ENCODE peak calls at places on chromosomes 1 and 21, in seven cellular contexts. M, F, P, W, E, C and D are unnamed samples.

GRCh38 chr1:24664507-24665033 is 21.5 kb downstream of the SRRM1 start:
- DNase-seq in M (no peak), F (no peak), P (no peak), W (no peak), E (peak; percentile 60), C (no peak), D (no peak)

GRCh38 chr1:28716336-28716735 is 20.4 kb upstream of the YTHDF2 start:
- DNase-seq in M (no peak), F (no peak), P (no peak), W (no peak), E (no peak), C (no peak), D (no peak)

GRCh38 chr1:22889213-22889827 is 83.3 kb downstream of the LACTBL1 start:
- DNase-seq in M (no peak), F (peak; percentile 57), P (no peak), W (no peak), E (peak; percentile 45), C (no peak), D (peak; percentile 41)

GRCh38 chr1:24742090-24742938 is 2.9 kb upstream of the CLIC4 start:
- DNase-seq in M (no peak), F (peak; percentile 63), P (no peak), W (peak; percentile 39), E (peak; percentile 96), C (peak; percentile 14), D (no peak)

GRCh38 chr1:78339490-78339889 is 151.3 kb upstream of the PTGFR start:
- DNase-seq in M (no peak), F (peak; percentile 59), P (no peak), W (no peak), E (peak; percentile 10), C (no peak), D (no peak)

GRCh38 chr1:167950569-167950968 is 13.7 kb upstream of the MPC2 start:
- DNase-seq in M (no peak), F (no peak), P (no peak), W (no peak), E (peak; percentile 4), C (no peak), D (no peak)

GRCh38 chr1:150765229-150765976 is at the start of gene CTSS:
- DNase-seq in M (no peak), F (peak; percentile 17), P (no peak), W (no peak), E (peak; percentile 19), C (no peak), D (peak; percentile 89)

GRCh38 chr21:32475162-32475812 is 62.8 kb downstream of the EVA1C start:
- DNase-seq in M (no peak), F (peak; percentile 41), P (no peak), W (no peak), E (peak; percentile 98), C (no peak), D (no peak)

GRCh38 chr1:147334292-147334691 is 91.8 kb downstream of the CHD1L start:
- DNase-seq in M (no peak), F (no peak), P (no peak), W (no peak), E (no peak), C (no peak), D (no peak)

GRCh38 chr1:248810000-248810726 is 15.6 kb downstream of the SH3BP5L start:
- DNase-seq in M (no peak), F (no peak), P (no peak), W (no peak), E (no peak), C (no peak), D (no peak)

GRCh38 chr21:26593800-26594199 is 20.7 kb upstream of the CYYR1 start:
- DNase-seq in M (no peak), F (no peak), P (no peak), W (no peak), E (no peak), C (no peak), D (no peak)

GRCh38 chr1:149884433-149885363 is 14.7 kb upstream of the BOLA1 start:
- DNase-seq in M (no peak), F (peak; percentile 39), P (no peak), W (no peak), E (peak; percentile 22), C (no peak), D (peak; percentile 74)

GRCh38 chr1:172883387-172883791 is 167.4 kb downstream of the TNFSF18 start:
- DNase-seq in M (no peak), F (no peak), P (no peak), W (no peak), E (no peak), C (no peak), D (peak; percentile 56)

GRCh38 chr1:26160527-26161407 is 1.9 kb downstream of the FAM110D start:
- DNase-seq in M (no peak), F (no peak), P (no peak), W (no peak), E (no peak), C (no peak), D (no peak)

GRCh38 chr1:26159113-26160039 is 497 bp downstream of the FAM110D start:
- DNase-seq in M (peak; percentile 63), F (no peak), P (no peak), W (peak; percentile 31), E (no peak), C (no peak), D (no peak)

GRCh38 chr1:26163684-26164035 is 4.8 kb downstream of the FAM110D start:
- DNase-seq in M (no peak), F (no peak), P (no peak), W (no peak), E (no peak), C (no peak), D (no peak)

GRCh38 chr1:26162220-26162703 is 3.4 kb downstream of the FAM110D start:
- DNase-seq in M (no peak), F (no peak), P (no peak), W (no peak), E (no peak), C (no peak), D (no peak)

GRCh38 chr1:26161408-26162219 is 2.7 kb downstream of the FAM110D start:
- DNase-seq in M (peak; percentile 74), F (peak; percentile 33), P (no peak), W (peak; percentile 77), E (peak; percentile 45), C (peak; percentile 70), D (no peak)
- TF ChIP-seq CTCF in M (peak; percentile 47), F (peak; percentile 2), P (no peak), W (no peak), E (no peak), C (no peak), D (no peak)

GRCh38 chr1:15342568-15342967 is 67.1 kb upstream of the EFHD2 start:
- DNase-seq in M (no peak), F (no peak), P (no peak), W (no peak), E (no peak), C (no peak), D (no peak)

GRCh38 chr1:15343729-15344128 is 66.0 kb upstream of the EFHD2 start:
- DNase-seq in M (peak; percentile 71), F (peak; percentile 51), P (no peak), W (peak; percentile 89), E (peak; percentile 42), C (peak; percentile 48), D (no peak)

GRCh38 chr1:15343099-15343498 is 66.6 kb upstream of the EFHD2 start:
- DNase-seq in M (no peak), F (no peak), P (no peak), W (no peak), E (no peak), C (peak; percentile 36), D (no peak)

GRCh38 chr1:15341228-15341627 is 68.5 kb upstream of the EFHD2 start:
- DNase-seq in M (no peak), F (no peak), P (no peak), W (no peak), E (no peak), C (no peak), D (no peak)

GRCh38 chr1:15341634-15342375 is 67.9 kb upstream of the EFHD2 start:
- DNase-seq in M (no peak), F (peak; percentile 72), P (no peak), W (no peak), E (peak; percentile 90), C (no peak), D (peak; percentile 79)
- H3K4me3 ChIP-seq in M (no peak overlapping the region), F (no peak overlapping the region), P (no peak overlapping the region), W (no peak overlapping the region), E (peak overlapping the region; percentile 36), C (no peak overlapping the region), D (no peak overlapping the region)

DNA sequence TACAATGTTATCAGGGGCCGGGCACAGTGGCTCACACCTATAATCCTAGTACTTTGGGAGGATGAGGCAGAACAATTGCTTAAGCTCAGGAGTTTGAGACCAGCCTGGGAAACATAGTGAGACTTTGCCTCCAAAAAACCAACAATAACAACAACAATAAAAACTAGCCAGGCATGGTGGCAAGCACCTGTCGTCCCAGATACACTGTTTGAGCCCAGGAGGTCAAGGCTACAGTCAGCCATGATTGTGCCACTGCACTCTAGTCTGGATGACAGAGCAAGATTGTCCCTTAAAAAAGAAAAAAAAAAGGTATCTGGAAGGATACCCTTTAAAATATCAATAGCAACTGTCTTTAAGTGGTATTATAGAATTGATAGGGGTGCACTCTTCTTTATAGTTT is 16.1 kb downstream of the SORT1 start:
- DNase-seq in M (no peak), F (no peak), P (no peak), W (no peak), E (no peak), C (no peak), D (no peak)
- TF ChIP-seq CTCF in M (no peak), F (no peak), P (no peak), W (no peak), E (no peak), C (no peak), D (no peak)

DNA sequence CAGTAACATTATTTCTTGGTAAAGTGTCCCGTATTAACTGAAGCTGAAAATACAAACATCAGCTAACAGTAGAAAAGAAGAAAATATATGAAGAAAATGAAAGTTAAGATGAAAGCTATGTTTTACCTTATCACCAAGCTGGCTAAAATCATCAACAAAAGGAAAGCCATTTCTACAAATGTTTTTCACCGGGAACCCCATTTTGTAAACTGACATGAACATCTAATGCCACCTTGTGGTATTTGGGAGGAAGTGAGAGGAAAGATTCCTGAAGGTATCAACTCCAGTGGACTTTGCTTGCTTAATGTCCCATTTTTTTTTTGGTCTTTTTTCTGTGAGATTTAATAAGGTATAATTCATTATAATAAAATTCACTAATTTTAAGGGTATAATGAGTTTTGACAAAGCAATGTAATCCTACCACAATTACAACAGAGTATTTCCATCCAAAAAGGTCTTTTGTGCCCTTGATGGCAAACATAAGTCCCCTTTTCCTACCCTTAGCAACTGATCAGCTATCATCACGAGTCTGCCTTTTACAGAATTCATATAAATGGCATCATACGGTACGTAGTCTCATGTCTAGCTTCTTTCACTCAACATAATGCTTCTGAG is 7.7 kb downstream of the SDHB start:
- DNase-seq in M (no peak), F (peak; percentile 74), P (no peak), W (no peak), E (peak; percentile 77), C (no peak), D (peak; percentile 52)
- H3K4me3 ChIP-seq in M (peak overlapping the region; percentile 46), F (no peak overlapping the region), P (no peak overlapping the region), W (peak overlapping the region; percentile 1), E (peak overlapping the region; percentile 47), C (peak overlapping the region; percentile 37), D (no peak overlapping the region)

GRCh38 chr21:41612674-41613250 is 104.8 kb upstream of the TMPRSS2 start:
- DNase-seq in M (peak; percentile 75), F (peak; percentile 95), P (no peak), W (peak; percentile 97), E (peak; percentile 85), C (peak; percentile 65), D (no peak)
- TF ChIP-seq CTCF in M (peak; percentile 82), F (peak; percentile 72), P (no peak), W (peak; percentile 94), E (peak; percentile 70), C (peak; percentile 73), D (peak; percentile 63)

GRCh38 chr1:62481681-62482080 is 44.8 kb downstream of the USP1 start:
- DNase-seq in M (no peak), F (no peak), P (no peak), W (no peak), E (peak; percentile 81), C (no peak), D (no peak)
- H3K4me3 ChIP-seq in M (no peak overlapping the region), F (no peak overlapping the region), P (no peak overlapping the region), W (no peak overlapping the region), E (no peak overlapping the region), C (no peak overlapping the region), D (no peak overlapping the region)